ENCODE peak calls at places on chromosomes 13 and 19, in ten cellular contexts. E is left ventricle myocardium inferior, T is breast epithelium, V is cardiac fibroblast, Z is kidney, R is lower lobe of right lung, P is bronchial epithelial cell, O is upper lobe of right lung, L is body of pancreas, Y is PC-3. A is an unnamed sample.

GRCh38 chr19:50195224-50195623 is 8.2 kb upstream of the MYH14 start:
- DNase-seq in E (no peak), T (no peak), V (no peak), Z (no peak), R (no peak), P (no peak), O (no peak), L (no peak), Y (no peak), A (no peak)

GRCh38 chr13:40069173-40070044 is 413.9 kb downstream of the COG6 start:
- DNase-seq in E (peak; percentile 80), T (peak; percentile 65), V (peak; percentile 84), Z (peak; percentile 85), R (peak; percentile 68), P (peak; percentile 61), O (peak; percentile 75), L (peak; percentile 82), Y (peak; percentile 61), A (peak; percentile 80)

GRCh38 chr13:45875951-45876350 is 24.4 kb upstream of the SIAH3 start:
- DNase-seq in E (no peak), T (no peak), V (no peak), Z (no peak), R (no peak), P (peak; percentile 85), O (no peak), L (no peak), Y (peak; percentile 63), A (no peak)

GRCh38 chr13:67100723-67101122 is 129.4 kb downstream of the PCDH9 start:
- DNase-seq in E (no peak), T (no peak), V (no peak), Z (no peak), R (no peak), P (no peak), O (no peak), L (no peak), Y (no peak), A (no peak)

GRCh38 chr13:25881946-25882574 is 169.8 kb downstream of the SHISA2 start:
- DNase-seq in E (no peak), T (no peak), V (peak; percentile 29), Z (no peak), R (no peak), P (no peak), O (no peak), L (no peak), Y (no peak), A (peak; percentile 6)

GRCh38 chr13:20219585-20219984 is 12.5 kb downstream of the GJB6 start:
- DNase-seq in E (no peak), T (no peak), V (no peak), Z (no peak), R (no peak), P (no peak), O (no peak), L (no peak), Y (no peak), A (no peak)

GRCh38 chr13:47397739-47398138 is 500.9 kb upstream of the HTR2A start:
- DNase-seq in E (no peak), T (no peak), V (peak; percentile 3), Z (no peak), R (no peak), P (peak; percentile 44), O (no peak), L (no peak), Y (peak; percentile 65), A (peak; percentile 64)

GRCh38 chr19:44176590-44176989 is 11.7 kb downstream of the ZNF226 start:
- DNase-seq in E (no peak), T (no peak), V (no peak), Z (no peak), R (no peak), P (no peak), O (no peak), L (no peak), Y (no peak), A (peak; percentile 1)

GRCh38 chr13:98774776-98775175 is 22.3 kb upstream of the SLC15A1 start:
- DNase-seq in E (no peak), T (no peak), V (no peak), Z (no peak), R (no peak), P (no peak), O (no peak), L (no peak), Y (no peak), A (no peak)

GRCh38 chr13:97810152-97810551 is 143.3 kb upstream of the IPO5 start:
- DNase-seq in E (no peak), T (no peak), V (peak; percentile 57), Z (no peak), R (no peak), P (peak; percentile 18), O (no peak), L (no peak), Y (peak; percentile 49), A (peak; percentile 13)

GRCh38 chr19:48510421-48511268 is 990 bp downstream of the LMTK3 start:
- DNase-seq in E (peak; percentile 64), T (peak; percentile 60), V (peak; percentile 57), Z (peak; percentile 89), R (peak; percentile 71), P (peak; percentile 29), O (peak; percentile 75), L (peak; percentile 66), Y (peak; percentile 57), A (peak; percentile 31)

GRCh38 chr13:44437356-44438233 is 64.0 kb downstream of the SERP2 start:
- DNase-seq in E (no peak), T (no peak), V (peak; percentile 63), Z (no peak), R (no peak), P (peak; percentile 73), O (no peak), L (no peak), Y (peak; percentile 75), A (peak; percentile 66)

GRCh38 chr19:53034948-53035675 is 9.4 kb upstream of the ERVV-2 start:
- DNase-seq in E (no peak), T (no peak), V (no peak), Z (no peak), R (no peak), P (peak; percentile 17), O (no peak), L (no peak), Y (no peak), A (no peak)

GRCh38 chr13:95641291-95641811 is 3.2 kb downstream of the DZIP1 start:
- DNase-seq in E (no peak), T (no peak), V (peak; percentile 44), Z (peak; percentile 75), R (no peak), P (no peak), O (no peak), L (peak; percentile 22), Y (no peak), A (peak; percentile 53)

GRCh38 chr13:110227864-110228643 is 78.9 kb downstream of the COL4A1 start:
- DNase-seq in E (no peak), T (no peak), V (no peak), Z (no peak), R (no peak), P (no peak), O (no peak), L (no peak), Y (no peak), A (no peak)

GRCh38 chr13:29920018-29920643 is 69.7 kb upstream of the UBL3 start:
- DNase-seq in E (no peak), T (no peak), V (no peak), Z (no peak), R (no peak), P (no peak), O (no peak), L (no peak), Y (peak; percentile 19), A (no peak)

GRCh38 chr19:10826846-10827245 is 9.2 kb downstream of the TMED1 start:
- DNase-seq in E (peak; percentile 0), T (no peak), V (no peak), Z (peak; percentile 13), R (no peak), P (no peak), O (no peak), L (no peak), Y (no peak), A (no peak)
- H3K4me3 ChIP-seq in E (no peak overlapping the region), T (no peak overlapping the region), V (no peak overlapping the region), Z (no peak overlapping the region), R (no peak overlapping the region), P (no peak overlapping the region), O (no peak overlapping the region), L (no peak overlapping the region), Y (no peak overlapping the region), A (no peak overlapping the region)

DNA sequence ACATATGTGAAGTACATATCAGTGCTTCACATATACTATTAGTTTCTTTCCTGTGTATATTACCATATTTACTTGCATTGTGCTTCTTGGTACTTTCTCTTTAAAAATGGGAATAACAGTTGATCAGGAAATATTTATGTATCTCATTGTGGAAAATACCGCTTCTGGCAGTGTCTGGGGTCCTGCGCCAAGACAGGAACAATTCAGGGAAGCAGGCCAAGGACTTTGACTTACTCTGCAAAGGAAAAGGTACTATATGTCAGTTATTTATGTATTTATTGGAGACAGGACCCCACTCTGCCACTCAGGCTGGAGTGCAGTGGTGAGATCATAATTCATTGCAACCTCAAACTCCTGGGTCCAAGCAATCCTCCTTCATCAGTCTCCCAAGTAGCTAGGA is 57.7 kb upstream of the NBEA start:
- DNase-seq in E (no peak), T (no peak), V (no peak), Z (no peak), R (no peak), P (no peak), O (no peak), L (no peak), Y (no peak), A (no peak)
- TF ChIP-seq CTCF in E (no peak), T (no peak), V (no peak), Z (no peak), R (no peak), P (no peak), O (no peak), L (no peak), Y (no peak), A (no peak)

GRCh38 chr19:38402623-38402966 is 298 bp upstream of the FAM98C start:
- DNase-seq in E (no peak), T (no peak), V (no peak), Z (no peak), R (no peak), P (no peak), O (no peak), L (no peak), Y (no peak), A (no peak)
- H3K4me3 ChIP-seq in E (peak overlapping the region; percentile 96), T (peak overlapping the region; percentile 93), V (peak overlapping the region; percentile 35), Z (peak overlapping the region; percentile 76), R (peak overlapping the region; percentile 98), P (peak overlapping the region; percentile 22), O (peak overlapping the region; percentile 93), L (no peak overlapping the region), Y (peak overlapping the region; percentile 64), A (peak overlapping the region; percentile 59)

DNA sequence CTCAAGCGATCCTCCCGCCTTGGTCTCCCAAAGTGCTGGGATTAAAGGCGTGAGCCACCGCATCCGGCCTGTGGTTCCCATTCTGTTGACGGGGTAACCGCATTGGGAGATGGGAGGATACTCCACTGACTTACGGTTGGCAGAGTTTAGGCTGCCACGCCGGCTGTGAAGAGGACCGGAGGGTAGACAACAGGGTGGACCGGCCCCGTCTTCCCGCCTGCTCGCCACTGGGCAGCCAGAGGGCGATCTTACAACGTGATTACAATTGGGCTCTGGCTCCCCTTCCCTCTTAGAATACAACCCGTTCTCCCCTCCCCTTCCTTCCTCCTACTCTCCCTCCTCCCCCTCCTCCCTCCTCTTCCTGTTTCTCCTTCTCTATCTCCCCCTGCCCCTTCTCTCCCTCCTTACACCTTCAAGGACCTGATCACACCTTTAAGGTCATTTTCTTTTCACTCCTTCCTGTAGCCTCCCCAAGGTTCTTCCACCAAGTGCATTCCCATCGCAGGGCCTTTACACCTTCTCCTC is 957 bp upstream of the CCDC194 start:
- DNase-seq in E (peak; percentile 68), T (no peak), V (peak; percentile 60), Z (no peak), R (peak; percentile 80), P (peak; percentile 29), O (peak; percentile 78), L (no peak), Y (peak; percentile 50), A (peak; percentile 76)
- TF ChIP-seq CTCF in E (peak; percentile 75), T (peak; percentile 38), V (peak; percentile 84), Z (peak; percentile 30), R (peak; percentile 78), P (peak; percentile 87), O (peak; percentile 77), L (peak; percentile 54), Y (peak; percentile 52), A (peak; percentile 71)